ENCODE peak calls at places on chromosomes 4 and X, in nine cellular contexts. One of them, this sample, is unnamed. For H3K36me3, the result is how much of the 10 kb centered on the place peaks cover.

GRCh38 chr4:24856586-24856985 is 56.3 kb downstream of the CCDC149 start:
- DNase-seq in psoas muscle: no peak
- DNase-seq in GM23248: peak
- DNase-seq in NT2/D1: peak
- DNase-seq in IMR-90: peak
- DNase-seq in GM23338: peak
- DNase-seq in HCT116: no peak
- DNase-seq in MG63: no peak
- DNase-seq in heart left ventricle: no peak
- DNase-seq in this sample: no peak

GRCh38 chr4:29047341-29048041 is 1672.7 kb upstream of the PCDH7 start:
- DNase-seq in psoas muscle: no peak
- DNase-seq in GM23248: no peak
- DNase-seq in NT2/D1: no peak
- DNase-seq in IMR-90: no peak
- DNase-seq in GM23338: no peak
- DNase-seq in HCT116: no peak
- DNase-seq in MG63: no peak
- DNase-seq in heart left ventricle: no peak
- DNase-seq in this sample: peak

GRCh38 chr4:5863461-5864113 is 29.3 kb downstream of the CRMP1 start:
- DNase-seq in psoas muscle: no peak
- DNase-seq in GM23248: peak
- DNase-seq in NT2/D1: no peak
- DNase-seq in IMR-90: peak
- DNase-seq in GM23338: peak
- DNase-seq in HCT116: peak
- DNase-seq in MG63: peak
- DNase-seq in heart left ventricle: no peak
- DNase-seq in this sample: no peak

GRCh38 chrX:70422886-70423336 is at the start of gene GDPD2:
- DNase-seq in psoas muscle: no peak
- DNase-seq in GM23248: no peak
- DNase-seq in NT2/D1: peak
- DNase-seq in IMR-90: no peak
- DNase-seq in GM23338: peak
- DNase-seq in HCT116: no peak
- DNase-seq in MG63: no peak
- DNase-seq in heart left ventricle: no peak
- DNase-seq in this sample: no peak

GRCh38 chr4:73222466-73223257 is 35.9 kb downstream of the ANKRD17 start:
- DNase-seq in psoas muscle: no peak
- DNase-seq in GM23248: peak
- DNase-seq in NT2/D1: peak
- DNase-seq in IMR-90: peak
- DNase-seq in GM23338: peak
- DNase-seq in HCT116: peak
- DNase-seq in MG63: peak
- DNase-seq in heart left ventricle: peak
- DNase-seq in this sample: no peak

GRCh38 chrX:21374994-21375794 is 976 bp downstream of the CNKSR2 start:
- DNase-seq in psoas muscle: no peak
- DNase-seq in GM23248: no peak
- DNase-seq in NT2/D1: no peak
- DNase-seq in IMR-90: no peak
- DNase-seq in GM23338: peak
- DNase-seq in HCT116: no peak
- DNase-seq in MG63: no peak
- DNase-seq in heart left ventricle: peak
- DNase-seq in this sample: peak

GRCh38 chrX:116961872-116962582 is 499.3 kb upstream of the CT83 start:
- DNase-seq in psoas muscle: no peak
- DNase-seq in GM23248: peak
- DNase-seq in NT2/D1: peak
- DNase-seq in IMR-90: no peak
- DNase-seq in GM23338: peak
- DNase-seq in HCT116: no peak
- DNase-seq in MG63: no peak
- DNase-seq in heart left ventricle: no peak
- DNase-seq in this sample: no peak

GRCh38 chrX:129540725-129541184 is 696 bp downstream of the OCRL start:
- DNase-seq in psoas muscle: peak
- DNase-seq in GM23248: peak
- DNase-seq in NT2/D1: no peak
- DNase-seq in IMR-90: no peak
- DNase-seq in GM23338: peak
- DNase-seq in HCT116: no peak
- DNase-seq in MG63: peak
- DNase-seq in heart left ventricle: no peak
- DNase-seq in this sample: peak

GRCh38 chr4:54745031-54745770 is 87.4 kb downstream of the KIT start:
- DNase-seq in psoas muscle: no peak
- DNase-seq in GM23248: peak
- DNase-seq in NT2/D1: no peak
- DNase-seq in IMR-90: peak
- DNase-seq in GM23338: no peak
- DNase-seq in HCT116: no peak
- DNase-seq in MG63: no peak
- DNase-seq in heart left ventricle: no peak
- DNase-seq in this sample: no peak

GRCh38 chr4:40193018-40193571 is 3.7 kb upstream of the RHOH start:
- DNase-seq in psoas muscle: no peak
- DNase-seq in GM23248: no peak
- DNase-seq in NT2/D1: no peak
- DNase-seq in IMR-90: no peak
- DNase-seq in GM23338: no peak
- DNase-seq in HCT116: no peak
- DNase-seq in MG63: no peak
- DNase-seq in heart left ventricle: no peak
- DNase-seq in this sample: no peak

GRCh38 chrX:96791559-96791958 is 92.1 kb upstream of the RPA4 start:
- DNase-seq in psoas muscle: no peak
- DNase-seq in GM23248: peak
- DNase-seq in NT2/D1: no peak
- DNase-seq in IMR-90: peak
- DNase-seq in GM23338: no peak
- DNase-seq in HCT116: no peak
- DNase-seq in MG63: peak
- DNase-seq in heart left ventricle: no peak
- DNase-seq in this sample: no peak

GRCh38 chrX:142998447-142999208 is 27.1 kb upstream of the SPANXN4 start:
- DNase-seq in psoas muscle: no peak
- DNase-seq in GM23248: no peak
- DNase-seq in NT2/D1: no peak
- DNase-seq in IMR-90: no peak
- DNase-seq in GM23338: no peak
- DNase-seq in HCT116: no peak
- DNase-seq in MG63: no peak
- DNase-seq in heart left ventricle: no peak
- DNase-seq in this sample: no peak

GRCh38 chrX:23524467-23524866 is 142.8 kb upstream of the PRDX4 start:
- DNase-seq in psoas muscle: no peak
- DNase-seq in GM23248: no peak
- DNase-seq in NT2/D1: no peak
- DNase-seq in IMR-90: no peak
- DNase-seq in GM23338: no peak
- DNase-seq in HCT116: no peak
- DNase-seq in MG63: no peak
- DNase-seq in heart left ventricle: no peak
- DNase-seq in this sample: no peak

GRCh38 chr4:150515135-150515534 is 66.8 kb upstream of the MAB21L2 start:
- DNase-seq in psoas muscle: no peak
- DNase-seq in GM23248: no peak
- DNase-seq in NT2/D1: no peak
- DNase-seq in IMR-90: no peak
- DNase-seq in GM23338: no peak
- DNase-seq in HCT116: no peak
- DNase-seq in MG63: no peak
- DNase-seq in heart left ventricle: no peak
- DNase-seq in this sample: no peak

GRCh38 chrX:150446995-150447394 is 83.9 kb downstream of the MAMLD1 start:
- DNase-seq in psoas muscle: no peak
- DNase-seq in GM23248: no peak
- DNase-seq in NT2/D1: no peak
- DNase-seq in IMR-90: peak
- DNase-seq in GM23338: no peak
- DNase-seq in HCT116: no peak
- DNase-seq in MG63: no peak
- DNase-seq in heart left ventricle: no peak
- DNase-seq in this sample: no peak
- H3K36me3 ChIP-seq in psoas muscle: under half
- H3K36me3 ChIP-seq in GM23248: under half
- H3K36me3 ChIP-seq in NT2/D1: under half
- H3K36me3 ChIP-seq in IMR-90: under half
- H3K36me3 ChIP-seq in GM23338: under half
- H3K36me3 ChIP-seq in HCT116: under half
- H3K36me3 ChIP-seq in MG63: under half
- H3K36me3 ChIP-seq in heart left ventricle: under half
- H3K36me3 ChIP-seq in this sample: under half

DNA sequence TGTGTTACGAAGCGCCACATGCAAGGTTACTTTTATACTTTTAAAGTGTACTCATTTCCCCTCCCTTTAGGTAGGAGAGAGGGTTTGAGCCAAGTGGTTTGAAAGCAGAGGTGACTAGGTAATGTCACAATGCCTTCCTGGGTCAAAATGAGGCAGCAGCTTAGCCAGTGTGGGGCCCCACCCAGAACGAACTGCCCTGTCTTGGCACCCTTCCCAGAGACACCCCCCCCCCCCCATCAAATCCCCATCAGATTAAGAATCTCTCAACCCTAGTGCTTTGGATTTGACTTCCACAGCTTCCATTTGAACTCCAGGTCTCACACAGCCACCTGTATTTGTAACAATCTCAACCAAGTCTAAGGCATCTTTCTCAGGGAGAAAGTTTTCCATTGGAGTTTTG is 31.1 kb downstream of the BCOR start:
- DNase-seq in psoas muscle: no peak
- DNase-seq in GM23248: no peak
- DNase-seq in NT2/D1: no peak
- DNase-seq in IMR-90: no peak
- DNase-seq in GM23338: no peak
- DNase-seq in HCT116: no peak
- DNase-seq in MG63: no peak
- DNase-seq in heart left ventricle: no peak
- DNase-seq in this sample: no peak
- H3K36me3 ChIP-seq in psoas muscle: under half
- H3K36me3 ChIP-seq in GM23248: under half
- H3K36me3 ChIP-seq in NT2/D1: half or more
- H3K36me3 ChIP-seq in IMR-90: under half
- H3K36me3 ChIP-seq in GM23338: under half
- H3K36me3 ChIP-seq in HCT116: under half
- H3K36me3 ChIP-seq in MG63: under half
- H3K36me3 ChIP-seq in heart left ventricle: under half
- H3K36me3 ChIP-seq in this sample: under half

DNA sequence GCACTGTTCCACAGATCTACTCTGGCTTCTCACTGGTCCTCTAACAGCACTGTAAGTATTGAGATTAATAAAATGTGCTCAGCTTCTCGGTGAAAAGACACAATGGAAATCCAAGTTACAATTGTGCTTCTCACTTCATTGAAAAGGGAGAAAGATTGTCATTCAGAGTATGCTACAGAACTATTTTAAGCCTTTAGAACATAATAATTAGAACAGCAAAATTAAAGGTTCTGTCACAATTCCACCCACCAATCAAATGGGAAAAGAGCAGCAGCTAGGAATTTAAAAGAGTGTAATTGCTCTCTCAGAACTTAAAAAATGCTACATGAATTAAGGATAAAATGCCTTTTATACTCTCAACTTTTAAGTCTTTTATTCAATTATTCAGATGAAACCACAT is 329.4 kb downstream of the ANK2 start:
- DNase-seq in psoas muscle: no peak
- DNase-seq in GM23248: no peak
- DNase-seq in NT2/D1: no peak
- DNase-seq in IMR-90: no peak
- DNase-seq in GM23338: no peak
- DNase-seq in HCT116: no peak
- DNase-seq in MG63: no peak
- DNase-seq in heart left ventricle: no peak
- DNase-seq in this sample: no peak
- H3K36me3 ChIP-seq in psoas muscle: under half
- H3K36me3 ChIP-seq in GM23248: under half
- H3K36me3 ChIP-seq in NT2/D1: under half
- H3K36me3 ChIP-seq in IMR-90: under half
- H3K36me3 ChIP-seq in GM23338: under half
- H3K36me3 ChIP-seq in HCT116: under half
- H3K36me3 ChIP-seq in MG63: under half
- H3K36me3 ChIP-seq in heart left ventricle: under half
- H3K36me3 ChIP-seq in this sample: under half

GRCh38 chr4:123133397-123134050 is 211.1 kb upstream of the NUDT6 start:
- DNase-seq in psoas muscle: no peak
- DNase-seq in GM23248: no peak
- DNase-seq in NT2/D1: no peak
- DNase-seq in IMR-90: no peak
- DNase-seq in GM23338: no peak
- DNase-seq in HCT116: no peak
- DNase-seq in MG63: no peak
- DNase-seq in heart left ventricle: no peak
- DNase-seq in this sample: no peak
- H3K36me3 ChIP-seq in psoas muscle: under half
- H3K36me3 ChIP-seq in GM23248: under half
- H3K36me3 ChIP-seq in NT2/D1: under half
- H3K36me3 ChIP-seq in IMR-90: under half
- H3K36me3 ChIP-seq in GM23338: under half
- H3K36me3 ChIP-seq in HCT116: under half
- H3K36me3 ChIP-seq in MG63: under half
- H3K36me3 ChIP-seq in heart left ventricle: under half
- H3K36me3 ChIP-seq in this sample: under half

GRCh38 chr4:26388671-26389070 is 67.9 kb downstream of the RBPJ start:
- DNase-seq in psoas muscle: no peak
- DNase-seq in GM23248: peak
- DNase-seq in NT2/D1: no peak
- DNase-seq in IMR-90: peak
- DNase-seq in GM23338: no peak
- DNase-seq in HCT116: no peak
- DNase-seq in MG63: no peak
- DNase-seq in heart left ventricle: no peak
- DNase-seq in this sample: no peak
- H3K36me3 ChIP-seq in psoas muscle: under half
- H3K36me3 ChIP-seq in GM23248: under half
- H3K36me3 ChIP-seq in NT2/D1: under half
- H3K36me3 ChIP-seq in IMR-90: under half
- H3K36me3 ChIP-seq in GM23338: under half
- H3K36me3 ChIP-seq in HCT116: under half
- H3K36me3 ChIP-seq in MG63: half or more
- H3K36me3 ChIP-seq in heart left ventricle: under half
- H3K36me3 ChIP-seq in this sample: under half

DNA sequence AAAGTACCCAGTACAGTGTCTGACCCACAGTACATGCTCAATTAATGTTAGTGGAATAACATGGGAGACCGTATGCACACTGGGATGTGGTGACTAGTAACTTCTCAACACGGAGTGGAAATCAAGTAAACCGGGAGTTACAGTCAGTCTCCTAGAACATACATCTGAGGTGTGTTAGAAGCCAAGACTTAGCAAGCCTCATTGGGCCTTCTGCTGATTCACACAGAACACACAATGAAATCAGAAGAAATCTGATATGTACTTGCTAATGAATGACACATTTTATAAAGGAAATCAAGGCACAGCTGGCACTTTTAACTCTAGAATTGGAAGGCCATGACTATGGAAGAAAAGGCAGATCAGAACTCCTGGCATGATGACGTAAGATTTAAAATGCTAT is 13.0 kb downstream of the TRAPPC2 start:
- DNase-seq in psoas muscle: no peak
- DNase-seq in GM23248: no peak
- DNase-seq in NT2/D1: no peak
- DNase-seq in IMR-90: peak
- DNase-seq in GM23338: no peak
- DNase-seq in HCT116: no peak
- DNase-seq in MG63: no peak
- DNase-seq in heart left ventricle: no peak
- DNase-seq in this sample: no peak
- H3K36me3 ChIP-seq in psoas muscle: under half
- H3K36me3 ChIP-seq in GM23248: under half
- H3K36me3 ChIP-seq in NT2/D1: half or more
- H3K36me3 ChIP-seq in IMR-90: under half
- H3K36me3 ChIP-seq in GM23338: under half
- H3K36me3 ChIP-seq in HCT116: under half
- H3K36me3 ChIP-seq in MG63: under half
- H3K36me3 ChIP-seq in heart left ventricle: under half
- H3K36me3 ChIP-seq in this sample: under half